ENCODE peak calls at places on chromosomes 16 and 17, in eight cellular contexts. R is foreskin melanocyte, W is pulmonary artery endothelial cell, U is neural progenitor cell, O is HT1080, S is A172, T is cortex of kidney, N is anterior cingulate cortex. K is an unnamed sample.

GRCh38 chr16:81657224-81657623 is 121.9 kb upstream of the PLCG2 start:
- DNase-seq in R (no peak), U (no peak), N (no peak), O (no peak), S (no peak), T (no peak), W (no peak), K (no peak)

GRCh38 chr17:19659366-19660177 is 11.0 kb downstream of the ALDH3A2 start:
- DNase-seq in W (no peak), O (no peak), R (no peak), S (no peak), N (no peak), U (no peak), T (no peak), K (no peak)

GRCh38 chr16:89043636-89044393 is 49.8 kb upstream of the ACSF3 start:
- DNase-seq in U (no peak), R (no peak), S (no peak), W (no peak), T (no peak), O (no peak), N (no peak), K (no peak)

GRCh38 chr16:78503501-78504110 is 404.2 kb downstream of the WWOX start:
- DNase-seq in W (peak; percentile 2), S (peak; percentile 5), N (peak; percentile 25), U (peak; percentile 81), T (no peak), R (peak; percentile 37), O (no peak), K (peak; percentile 56)

GRCh38 chr17:1882836-1883235 is 53.0 kb downstream of the RPA1 start:
- DNase-seq in W (no peak), U (peak; percentile 66), N (no peak), T (no peak), O (no peak), S (peak; percentile 36), R (peak; percentile 11), K (peak; percentile 68)

GRCh38 chr16:69799601-69800000 is 37.5 kb downstream of the WWP2 start:
- DNase-seq in N (no peak), T (no peak), O (no peak), S (no peak), U (no peak), R (peak; percentile 100), W (no peak), K (no peak)

GRCh38 chr17:17900615-17901520 is 64.1 kb upstream of the SREBF1 start:
- DNase-seq in O (peak; percentile 99), R (peak; percentile 94), T (no peak), S (peak; percentile 99), U (no peak), W (peak; percentile 84), N (no peak), K (no peak)

GRCh38 chr16:86215979-86216585 is 294.2 kb upstream of the FOXF1 start:
- DNase-seq in T (no peak), S (no peak), U (no peak), O (no peak), N (no peak), W (no peak), R (no peak), K (no peak)

GRCh38 chr17:74513987-74514631 is 17.2 kb downstream of the CD300LB start:
- DNase-seq in W (no peak), U (peak; percentile 30), T (no peak), O (peak; percentile 61), R (peak; percentile 21), N (no peak), S (peak; percentile 26), K (peak; percentile 28)

GRCh38 chr17:42001729-42002128 is 15.5 kb downstream of the DNAJC7 start:
- DNase-seq in T (no peak), W (no peak), S (no peak), O (no peak), N (no peak), U (no peak), R (no peak), K (no peak)

GRCh38 chr16:29745853-29746345 is at the start of gene C16orf54:
- DNase-seq in S (no peak), T (no peak), U (no peak), N (peak; percentile 5), R (no peak), W (no peak), O (peak; percentile 75), K (no peak)

GRCh38 chr17:43556292-43556691 is 10.2 kb upstream of the ETV4 start:
- DNase-seq in W (no peak), S (peak; percentile 80), T (no peak), R (no peak), N (no peak), U (no peak), O (peak; percentile 23), K (no peak)

GRCh38 chr16:704552-705380 is 835 bp downstream of the FBXL16 start:
- DNase-seq in W (no peak), R (no peak), O (no peak), S (no peak), U (peak; percentile 40), T (no peak), N (no peak), K (peak; percentile 77)

GRCh38 chr16:75029854-75030253 is 31.0 kb downstream of the ZNRF1 start:
- DNase-seq in R (no peak), S (peak; percentile 69), W (no peak), N (no peak), O (peak; percentile 63), U (no peak), T (no peak), K (no peak)

GRCh38 chr17:19569785-19570496 is 36.3 kb downstream of the SLC47A1 start:
- DNase-seq in U (no peak), O (peak; percentile 10), N (no peak), W (no peak), T (no peak), S (peak; percentile 65), R (no peak), K (no peak)

GRCh38 chr17:75808905-75809621 is 24.5 kb downstream of the UNK start:
- DNase-seq in O (no peak), W (no peak), R (peak; percentile 86), N (no peak), T (no peak), U (no peak), S (peak; percentile 93), K (no peak)